ENCODE peak calls at places on chromosome 10, in nine cellular contexts. O, J, F, N, T, E, V, U and M are unnamed samples.

GRCh38 chr10:125779403-125780327 is 4.0 kb upstream of the MMP21 start:
- DNase-seq in T (no peak), U (no peak), E (no peak), F (no peak), O (no peak), V (no peak), J (no peak), N (no peak), M (no peak)

GRCh38 chr10:133276435-133277201 is at the start of gene ADAM8:
- DNase-seq in O (no peak), F (peak), N (no peak), J (peak), U (peak), E (no peak), T (peak), V (peak), M (peak)

GRCh38 chr10:46550795-46551700 is 5.4 kb downstream of the GPRIN2 start:
- DNase-seq in J (no peak), F (no peak), U (no peak), N (no peak), V (no peak), T (peak), E (no peak), O (no peak), M (peak)

GRCh38 chr10:90222372-90222771 is 521.0 kb downstream of the KIF20B start:
- DNase-seq in O (no peak), J (no peak), V (no peak), F (peak), N (no peak), T (no peak), U (no peak), E (no peak), M (peak)

GRCh38 chr10:115772606-115773005 is 500.4 kb downstream of the GFRA1 start:
- DNase-seq in U (no peak), F (no peak), O (peak), J (no peak), E (no peak), N (no peak), V (no peak), T (no peak), M (peak)

GRCh38 chr10:62426086-62426485 is 51.9 kb downstream of the ZNF365 start:
- DNase-seq in N (no peak), F (peak), V (no peak), J (no peak), T (no peak), E (no peak), O (peak), U (no peak), M (no peak)

GRCh38 chr10:95832216-95833037 is 75.3 kb upstream of the CC2D2B start:
- DNase-seq in V (no peak), U (no peak), N (no peak), O (no peak), J (peak), T (no peak), E (no peak), F (no peak), M (no peak)

GRCh38 chr10:101938316-101939272 is 95.0 kb upstream of the KCNIP2 start:
- DNase-seq in J (no peak), N (no peak), F (peak), E (no peak), V (no peak), T (no peak), U (peak), O (peak), M (peak)

GRCh38 chr10:100518761-100519241 is 860 bp downstream of the SEC31B start:
- DNase-seq in J (peak), F (peak), E (no peak), V (peak), O (no peak), T (peak), N (peak), U (peak), M (peak)

GRCh38 chr10:18238875-18239485 is 98.8 kb downstream of the CACNB2 start:
- DNase-seq in V (peak), J (no peak), U (peak), F (peak), T (peak), O (no peak), E (no peak), N (no peak), M (peak)

GRCh38 chr10:88833722-88834121 is 17.9 kb downstream of the ANKRD22 start:
- DNase-seq in F (no peak), V (no peak), U (no peak), E (no peak), N (no peak), T (peak), O (no peak), J (no peak), M (no peak)

GRCh38 chr10:15898046-15898445 is 37.7 kb upstream of the MINDY3 start:
- DNase-seq in U (peak), F (peak), O (no peak), J (no peak), V (no peak), N (no peak), E (no peak), T (no peak), M (peak)

GRCh38 chr10:76119515-76119914 is 688.1 kb downstream of the LRMDA start:
- DNase-seq in U (no peak), V (no peak), J (no peak), F (peak), O (no peak), E (no peak), N (no peak), T (no peak), M (no peak)

GRCh38 chr10:61655335-61655851 is 7.3 kb upstream of the CABCOCO1 start:
- DNase-seq in T (no peak), U (no peak), N (no peak), J (no peak), V (no peak), O (no peak), E (no peak), F (no peak), M (peak)

GRCh38 chr10:11018426-11018818 is 750 bp downstream of the CELF2 start:
- DNase-seq in O (no peak), J (no peak), E (no peak), V (peak), N (no peak), T (peak), F (no peak), U (no peak), M (no peak)

GRCh38 chr10:74333174-74333573 is 182.2 kb downstream of the ADK start:
- DNase-seq in O (no peak), J (no peak), N (no peak), F (no peak), V (no peak), U (no peak), T (no peak), E (no peak), M (peak)

GRCh38 chr10:22436526-22436892 is 91.2 kb downstream of the SPAG6 start:
- DNase-seq in E (no peak), F (no peak), U (no peak), J (no peak), T (peak), V (no peak), O (no peak), N (no peak), M (peak)

GRCh38 chr10:84236807-84237198 is 4.5 kb downstream of the LRIT1 start:
- DNase-seq in O (no peak), V (no peak), F (no peak), U (no peak), T (no peak), N (no peak), J (no peak), E (no peak), M (no peak)

GRCh38 chr10:115624448-115624847 is 531.3 kb downstream of the ATRNL1 start:
- DNase-seq in U (no peak), T (no peak), E (no peak), J (no peak), O (no peak), V (no peak), N (no peak), F (no peak), M (no peak)

GRCh38 chr10:87740232-87740631 is 77.8 kb downstream of the ATAD1 start:
- DNase-seq in N (no peak), F (peak), O (peak), T (no peak), U (peak), J (no peak), E (no peak), V (no peak), M (peak)

GRCh38 chr10:113681533-113682470 is 2.1 kb downstream of the CASP7 start:
- DNase-seq in O (no peak), V (no peak), T (peak), F (no peak), U (no peak), E (no peak), N (no peak), J (no peak), M (no peak)

GRCh38 chr10:30384791-30385201 is 35.7 kb upstream of the MTPAP start:
- DNase-seq in E (no peak), J (no peak), V (peak), U (peak), N (peak), F (peak), T (no peak), O (no peak), M (peak)

GRCh38 chr10:111034598-111035310 is 42.1 kb upstream of the ADRA2A start:
- DNase-seq in O (no peak), V (no peak), E (no peak), F (no peak), N (no peak), T (no peak), U (no peak), J (no peak), M (no peak)

GRCh38 chr10:29870522-29871044 is 188.8 kb downstream of the JCAD start:
- DNase-seq in J (no peak), V (no peak), E (no peak), O (no peak), F (no peak), U (no peak), N (no peak), T (no peak), M (no peak)

GRCh38 chr10:97411411-97411810 is 10.3 kb upstream of the RRP12 start:
- DNase-seq in V (no peak), N (no peak), T (no peak), F (no peak), E (no peak), J (no peak), O (no peak), U (no peak), M (no peak)

GRCh38 chr10:54057357-54057756 is 743.7 kb downstream of the PCDH15 start:
- DNase-seq in E (no peak), V (no peak), T (no peak), J (no peak), O (no peak), F (no peak), N (no peak), U (no peak), M (no peak)

GRCh38 chr10:109977382-109977806 is 30.4 kb upstream of the ADD3 start:
- DNase-seq in F (no peak), U (peak), J (no peak), O (no peak), T (no peak), V (peak), E (no peak), N (no peak), M (no peak)

GRCh38 chr10:83432296-83433045 is 706.8 kb upstream of the GHITM start:
- DNase-seq in J (no peak), T (no peak), F (no peak), N (no peak), O (no peak), E (no peak), V (no peak), U (no peak), M (no peak)

GRCh38 chr10:15167411-15168295 is 840 bp downstream of the NMT2 start:
- DNase-seq in U (peak), F (peak), V (peak), O (peak), E (no peak), T (peak), N (peak), J (peak), M (peak)

GRCh38 chr10:120428754-120429153 is 28.3 kb upstream of the PLPP4 start:
- DNase-seq in J (no peak), E (no peak), U (no peak), O (no peak), T (no peak), V (no peak), N (no peak), F (no peak), M (no peak)

GRCh38 chr10:13062813-13063212 is 37.1 kb upstream of the OPTN start:
- DNase-seq in F (peak), U (no peak), T (no peak), N (no peak), V (no peak), O (no peak), J (no peak), E (no peak), M (no peak)

GRCh38 chr10:77919713-77920108 is 6.8 kb downstream of the DLG5 start:
- DNase-seq in T (no peak), F (peak), J (no peak), U (no peak), E (no peak), O (peak), V (no peak), N (no peak), M (peak)

GRCh38 chr10:21162948-21163347 is 265.8 kb upstream of the NEBL start:
- DNase-seq in T (no peak), N (no peak), V (no peak), J (no peak), F (no peak), O (no peak), U (no peak), E (no peak), M (no peak)